ENCODE peak calls at places on chromosomes 7 and 10, in four cellular contexts. E is HepG2, Z is K562, M is GM12878. B is an unnamed sample.

GRCh38 chr10:66627156-66627555 is 298.7 kb upstream of the LRRTM3 start:
- DNase-seq in E (peak; percentile 34), Z (no peak), M (no peak), B (no peak)

GRCh38 chr10:13475124-13475523 is 53.7 kb downstream of the BEND7 start:
- DNase-seq in E (no peak), Z (no peak), M (no peak), B (no peak)

GRCh38 chr7:148014473-148014872 is 576.1 kb upstream of the C7orf33 start:
- DNase-seq in E (no peak), Z (no peak), M (no peak), B (no peak)

GRCh38 chr10:100148353-100149211 is 37.2 kb downstream of the ERLIN1 start:
- DNase-seq in E (peak; percentile 43), Z (no peak), M (peak; percentile 61), B (no peak)

GRCh38 chr10:28996947-28997551 is 291.8 kb upstream of the LYZL1 start:
- DNase-seq in E (peak; percentile 68), Z (no peak), M (no peak), B (no peak)

GRCh38 chr7:84196007-84196551 is 1.5 kb upstream of the SEMA3A start:
- DNase-seq in E (no peak), Z (no peak), M (no peak), B (no peak)

GRCh38 chr7:8386926-8387550 is 46.4 kb upstream of the NXPH1 start:
- DNase-seq in E (no peak), Z (peak; percentile 21), M (peak; percentile 45), B (no peak)

GRCh38 chr10:96720422-96721206 is at the start of gene PIK3AP1:
- DNase-seq in E (no peak), Z (peak; percentile 66), M (no peak), B (peak; percentile 21)

GRCh38 chr7:46131916-46132795 is 211.1 kb upstream of the IGFBP3 start:
- DNase-seq in E (peak; percentile 43), Z (no peak), M (no peak), B (no peak)

GRCh38 chr7:65820287-65820950 is 52.5 kb upstream of the VKORC1L1 start:
- DNase-seq in E (no peak), Z (no peak), M (no peak), B (no peak)

GRCh38 chr7:36527549-36527913 is 137.9 kb downstream of the ANLN start:
- DNase-seq in E (no peak), Z (no peak), M (no peak), B (no peak)

GRCh38 chr7:94295805-94296204 is 98.9 kb upstream of the COL1A2 start:
- DNase-seq in E (peak; percentile 7), Z (no peak), M (no peak), B (no peak)

GRCh38 chr7:3089493-3089892 is 45.8 kb upstream of the CARD11 start:
- DNase-seq in E (peak; percentile 27), Z (peak; percentile 47), M (no peak), B (peak; percentile 73)

GRCh38 chr7:155322530-155322929 is 24.9 kb downstream of the INSIG1 start:
- DNase-seq in E (no peak), Z (no peak), M (no peak), B (no peak)

GRCh38 chr10:93143286-93143685 is 69.6 kb downstream of the CYP26A1 start:
- DNase-seq in E (no peak), Z (no peak), M (no peak), B (no peak)

GRCh38 chr10:16192337-16192736 is 244.5 kb upstream of the PTER start:
- DNase-seq in E (no peak), Z (no peak), M (no peak), B (no peak)

GRCh38 chr10:61159253-61159652 is 215.3 kb upstream of the RHOBTB1 start:
- DNase-seq in E (no peak), Z (no peak), M (no peak), B (no peak)

GRCh38 chr7:80427218-80427617 is 84.6 kb downstream of the GNAT3 start:
- DNase-seq in E (no peak), Z (no peak), M (no peak), B (no peak)

GRCh38 chr10:67943917-67944316 is 59.5 kb downstream of the SIRT1 start:
- DNase-seq in E (no peak), Z (no peak), M (no peak), B (no peak)

GRCh38 chr7:23654508-23654907 is 25.5 kb upstream of the FAM221A start:
- DNase-seq in E (peak; percentile 15), Z (peak; percentile 25), M (no peak), B (peak; percentile 79)

GRCh38 chr10:103542764-103543616 is 49.5 kb downstream of the NEURL1 start:
- DNase-seq in E (peak; percentile 14), Z (peak; percentile 29), M (peak; percentile 13), B (no peak)

GRCh38 chr10:79159141-79159619 is 90.4 kb downstream of the ZMIZ1 start:
- DNase-seq in E (no peak), Z (no peak), M (no peak), B (no peak)

GRCh38 chr7:112748381-112748780 is 41.8 kb downstream of the TMEM168 start:
- DNase-seq in E (no peak), Z (no peak), M (no peak), B (no peak)

GRCh38 chr7:112740667-112741066 is 49.5 kb downstream of the TMEM168 start:
- DNase-seq in E (no peak), Z (no peak), M (no peak), B (no peak)

GRCh38 chr7:112745635-112746034 is 44.6 kb downstream of the TMEM168 start:
- DNase-seq in E (no peak), Z (no peak), M (no peak), B (no peak)

GRCh38 chr7:112743811-112744210 is 46.4 kb downstream of the TMEM168 start:
- DNase-seq in E (no peak), Z (no peak), M (no peak), B (no peak)

DNA sequence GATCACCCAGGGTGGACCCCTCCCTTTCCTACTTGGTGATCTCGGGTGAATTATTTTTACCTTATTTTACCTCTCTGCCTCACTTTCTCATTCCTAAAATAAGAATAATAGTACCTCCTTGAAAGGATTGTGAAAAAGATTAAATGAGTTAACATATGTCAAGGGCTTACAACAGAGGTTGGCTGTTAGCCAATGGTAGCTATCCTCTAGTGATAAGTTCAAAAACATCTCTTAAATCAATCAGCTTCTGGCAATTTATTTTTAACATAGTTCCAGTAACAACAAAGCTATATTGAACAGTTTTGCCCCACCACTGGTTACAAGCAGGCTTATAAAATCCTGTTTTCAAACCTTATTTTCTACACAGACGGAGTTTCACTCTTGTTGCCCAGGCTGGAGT is 45.4 kb downstream of the TMEM168 start:
- DNase-seq in E (no peak), Z (no peak), M (no peak), B (no peak)
- TF ChIP-seq HDAC6 in E (no peak), Z (no peak), M (no peak), B (no peak)

GRCh38 chr7:106061301-106061979 is 50.7 kb downstream of the SYPL1 start:
- DNase-seq in E (no peak), Z (no peak), M (no peak), B (no peak)

GRCh38 chr7:106057962-106058901 is 53.9 kb downstream of the SYPL1 start:
- DNase-seq in E (peak; percentile 56), Z (no peak), M (peak; percentile 88), B (no peak)

GRCh38 chr7:106058925-106059324 is 53.2 kb downstream of the SYPL1 start:
- DNase-seq in E (no peak), Z (no peak), M (no peak), B (no peak)

GRCh38 chr7:106060394-106060920 is 51.7 kb downstream of the SYPL1 start:
- DNase-seq in E (no peak), Z (no peak), M (no peak), B (no peak)

DNA sequence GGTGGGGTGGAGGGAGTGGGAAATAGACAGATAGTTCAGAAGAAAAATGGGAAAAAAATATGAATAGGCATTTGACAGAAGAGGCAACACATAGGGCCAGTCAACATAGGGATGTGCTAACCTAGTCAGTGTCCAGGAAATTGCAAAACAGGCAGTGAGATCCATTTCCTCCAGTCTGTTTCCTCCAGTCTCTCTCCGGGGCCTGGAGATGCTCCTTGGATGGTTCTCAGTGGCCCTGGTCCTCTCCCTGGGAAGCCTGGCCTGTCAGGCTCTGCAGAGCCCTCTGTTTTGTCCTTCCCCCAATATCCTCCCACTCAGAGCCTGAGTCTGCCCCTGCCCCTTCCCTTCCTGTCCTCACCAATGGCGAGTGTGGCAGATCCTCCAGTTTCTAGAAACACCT is 52.6 kb downstream of the SYPL1 start:
- DNase-seq in E (no peak), Z (no peak), M (no peak), B (no peak)
- TF ChIP-seq HDAC6 in E (no peak), Z (no peak), M (no peak), B (no peak)

GRCh38 chr10:48482207-48482606 is 122.7 kb downstream of the ARHGAP22 start:
- DNase-seq in E (no peak), Z (no peak), M (no peak), B (no peak)

GRCh38 chr10:48478469-48478868 is 126.4 kb downstream of the ARHGAP22 start:
- DNase-seq in E (no peak), Z (no peak), M (no peak), B (no peak)

GRCh38 chr10:48481385-48481784 is 123.5 kb downstream of the ARHGAP22 start:
- DNase-seq in E (no peak), Z (no peak), M (no peak), B (no peak)

GRCh38 chr10:48478980-48479811 is 125.7 kb downstream of the ARHGAP22 start:
- DNase-seq in E (no peak), Z (no peak), M (no peak), B (no peak)

DNA sequence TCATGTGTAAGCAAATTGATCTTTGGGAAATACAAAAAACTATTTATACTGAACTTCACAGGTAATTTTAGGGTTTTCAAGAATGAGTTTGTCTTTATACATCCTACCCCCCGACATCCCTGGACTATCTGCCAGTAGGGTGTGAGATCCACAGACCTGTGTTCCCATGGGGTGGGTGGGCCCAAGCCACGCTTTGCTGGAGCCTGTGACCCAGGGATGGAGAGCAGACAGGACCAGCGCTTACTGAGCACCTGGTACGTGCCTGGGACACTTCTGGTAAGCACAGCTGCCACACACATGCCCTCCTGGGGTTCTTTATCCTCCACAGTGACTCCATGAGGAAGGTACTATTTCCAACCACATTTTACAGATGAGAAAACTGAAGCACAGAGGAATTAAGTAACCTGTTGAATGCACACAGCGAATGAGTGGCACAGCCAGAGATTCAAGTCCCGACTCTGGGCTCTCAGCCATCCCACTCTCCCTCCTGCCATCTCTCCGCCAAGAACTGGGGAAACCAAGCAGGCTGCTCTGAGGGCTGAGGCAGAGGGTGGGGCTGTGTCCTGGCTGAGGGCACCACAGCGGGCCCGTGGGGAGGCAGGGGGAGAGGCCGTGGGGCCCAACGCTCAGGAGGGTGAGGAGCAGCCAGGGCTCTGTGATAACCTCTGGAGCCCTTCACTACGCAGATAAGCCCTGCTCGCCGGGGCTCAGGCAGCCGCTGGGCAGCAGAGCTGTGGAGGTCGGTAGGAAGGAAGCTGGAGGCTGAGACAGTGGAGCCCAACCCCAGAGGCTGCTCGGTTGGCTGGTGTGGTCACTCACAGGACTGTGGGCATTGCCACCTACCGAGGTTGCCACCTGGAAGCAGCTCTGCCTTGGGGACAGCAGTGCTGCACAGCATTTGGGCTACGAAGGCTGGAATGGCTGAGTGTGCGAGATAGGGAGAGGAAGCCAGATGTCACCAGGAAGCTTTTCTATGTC is 124.2 kb downstream of the ARHGAP22 start:
- DNase-seq in E (no peak), Z (peak; percentile 57), M (no peak), B (no peak)
- TF ChIP-seq HDAC6 in E (no peak), Z (no peak), M (no peak), B (no peak)

GRCh38 chr10:87503892-87504291 is 801 bp upstream of the MINPP1 start:
- DNase-seq in E (peak; percentile 21), Z (no peak), M (no peak), B (no peak)

GRCh38 chr10:87505366-87506113 is 847 bp downstream of the MINPP1 start:
- DNase-seq in E (peak; percentile 60), Z (peak; percentile 51), M (no peak), B (no peak)

GRCh38 chr10:87504307-87504666 is 406 bp upstream of the MINPP1 start:
- DNase-seq in E (peak; percentile 12), Z (no peak), M (no peak), B (no peak)

GRCh38 chr10:87506988-87507387 is 2.3 kb downstream of the MINPP1 start:
- DNase-seq in E (no peak), Z (no peak), M (no peak), B (no peak)

GRCh38 chr10:87504667-87505365 is at the start of gene MINPP1:
- DNase-seq in E (peak; percentile 74), Z (peak; percentile 75), M (no peak), B (peak; percentile 91)
- TF ChIP-seq HDAC6 in E (no peak), Z (no peak), M (no peak), B (no peak)

B was measured in H1.